ENCODE peak calls at places on chromosome 1, in four cellular contexts. T is IMR-90, S is GM12878, W is K562. E is an unnamed sample.

GRCh38 chr1:20381045-20381641 is 90.5 kb downstream of the VWA5B1 start:
- DNase-seq in W (no peak), S (no peak), T (no peak), E (no peak)

GRCh38 chr1:185646202-185646683 is 87.9 kb upstream of the HMCN1 start:
- DNase-seq in T (peak), S (no peak), W (no peak), E (peak)

GRCh38 chr1:84268346-84268745 is 33.2 kb upstream of the SAMD13 start:
- DNase-seq in T (no peak), S (no peak), W (no peak), E (no peak)

GRCh38 chr1:247286134-247286670 is 30.3 kb downstream of the VN1R5 start:
- DNase-seq in T (no peak), S (no peak), W (no peak), E (no peak)

GRCh38 chr1:66503841-66504470 is 30.0 kb upstream of the SGIP1 start:
- DNase-seq in W (peak), T (peak), S (no peak), E (peak)

GRCh38 chr1:159821171-159821867 is 5.4 kb upstream of the SLAMF8 start:
- DNase-seq in S (no peak), W (peak), T (peak), E (no peak)

GRCh38 chr1:92958203-92958970 is 2.9 kb downstream of the DIPK1A start:
- DNase-seq in S (no peak), W (no peak), T (no peak), E (no peak)

GRCh38 chr1:227428803-227429202 is 110.5 kb upstream of the CDC42BPA start:
- DNase-seq in W (no peak), T (peak), S (no peak), E (peak)

GRCh38 chr1:211951856-211952255 is 83.5 kb downstream of the INTS7 start:
- DNase-seq in S (no peak), W (no peak), T (peak), E (peak)

GRCh38 chr1:10759413-10760200 is 36.8 kb downstream of the CASZ1 start:
- DNase-seq in S (no peak), W (no peak), T (no peak), E (no peak)

GRCh38 chr1:234111458-234112142 is 207.1 kb downstream of the SLC35F3 start:
- DNase-seq in W (no peak), T (peak), S (no peak), E (no peak)

GRCh38 chr1:159790237-159790917 is 9.6 kb downstream of the DUSP23 start:
- DNase-seq in W (peak), T (peak), S (no peak), E (peak)

GRCh38 chr1:99279525-99279924 is 15.2 kb downstream of the PLPPR4 start:
- DNase-seq in T (no peak), S (no peak), W (no peak), E (no peak)

GRCh38 chr1:56866656-56867055 is 12.1 kb downstream of the C8A start:
- DNase-seq in W (no peak), T (peak), S (no peak), E (no peak)

GRCh38 chr1:170967042-170967910 is 31.9 kb downstream of the MROH9 start:
- DNase-seq in W (no peak), T (peak), S (no peak), E (peak)

GRCh38 chr1:182389619-182390047 is 2.0 kb downstream of the GLUL start:
- DNase-seq in T (no peak), S (no peak), W (no peak), E (peak)

GRCh38 chr1:15948091-15948591 is 27.8 kb downstream of the ZBTB17 start:
- DNase-seq in W (no peak), T (no peak), S (no peak), E (no peak)

GRCh38 chr1:200535605-200536004 is 84.9 kb downstream of the KIF14 start:
- DNase-seq in W (peak), S (no peak), T (no peak), E (peak)

GRCh38 chr1:229590119-229590518 is 31.6 kb upstream of the ABCB10 start:
- DNase-seq in W (no peak), T (no peak), S (no peak), E (no peak)

GRCh38 chr1:226809785-226810571 is 60.4 kb upstream of the PSEN2 start:
- DNase-seq in T (peak), W (no peak), S (no peak), E (no peak)

GRCh38 chr1:33047839-33048305 is 11.2 kb upstream of the AK2 start:
- DNase-seq in W (no peak), S (no peak), T (peak), E (no peak)

GRCh38 chr1:20399606-20400180 is 86.3 kb downstream of the CAMK2N1 start:
- DNase-seq in S (no peak), W (no peak), T (no peak), E (no peak)

GRCh38 chr1:3439346-3439745 is 15.1 kb upstream of the ARHGEF16 start:
- DNase-seq in S (no peak), T (no peak), W (no peak), E (no peak)

GRCh38 chr1:147717051-147717705 is 43.2 kb downstream of the GJA5 start:
- DNase-seq in W (no peak), T (no peak), S (no peak), E (no peak)
- TF ChIP-seq FOS in W (no peak), T (no peak), S (no peak), E (peak)

GRCh38 chr1:119000371-119001180 is 12.4 kb upstream of the TBX15 start:
- DNase-seq in W (no peak), T (no peak), S (no peak), E (no peak)
- H3K4me3 ChIP-seq in W (no peak), T (no peak), S (no peak), E (no peak)

DNA sequence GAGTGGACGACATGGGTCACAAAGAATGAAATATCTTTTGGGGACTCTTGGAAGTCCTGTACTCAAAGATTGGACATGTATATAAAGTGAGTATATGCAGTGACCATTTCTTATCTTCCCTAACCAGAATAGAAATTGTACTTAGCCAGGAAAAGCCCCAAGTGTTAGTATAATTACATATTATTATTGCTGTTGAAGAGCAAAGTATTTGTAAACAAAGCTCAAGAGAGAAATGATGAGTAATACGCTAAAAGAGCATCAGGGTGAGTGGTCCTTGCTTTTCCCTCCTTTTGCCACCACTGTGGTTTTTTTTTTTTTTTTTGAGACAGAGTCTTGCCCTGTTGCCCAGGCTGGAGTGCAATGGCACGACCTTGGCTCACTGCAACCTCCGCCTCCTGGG is 6.4 kb upstream of the CGN start:
- DNase-seq in T (no peak), W (no peak), S (no peak), E (no peak)
- TF ChIP-seq FOS in T (no peak), W (no peak), S (no peak), E (no peak)

GRCh38 chr1:43969416-43969745 is 429 bp upstream of the DPH2 start:
- DNase-seq in S (no peak), T (no peak), W (no peak), E (no peak)

GRCh38 chr1:43970911-43971310 is 1.1 kb downstream of the DPH2 start:
- DNase-seq in S (no peak), W (peak), T (no peak), E (no peak)

GRCh38 chr1:43970502-43970901 is 692 bp downstream of the DPH2 start:
- DNase-seq in T (no peak), W (no peak), S (no peak), E (no peak)

GRCh38 chr1:43968348-43968948 is 1.4 kb upstream of the DPH2 start:
- DNase-seq in S (no peak), W (peak), T (no peak), E (peak)

GRCh38 chr1:43969746-43970466 is at the start of gene DPH2:
- DNase-seq in T (peak), S (peak), W (peak), E (peak)
- H3K4me3 ChIP-seq in T (peak), S (peak), W (peak), E (peak)

GRCh38 chr1:5722635-5723157 is 269.5 kb downstream of the NPHP4 start:
- DNase-seq in S (no peak), W (no peak), T (no peak), E (no peak)
- TF ChIP-seq FOS in S (no peak), W (no peak), T (no peak), E (no peak)

E was measured in endothelial cell of umbilical vein.